ENCODE peak calls at places on chromosomes 1 and 21, in six cellular contexts. L is GM12892, A is HCT116, Q is ovary, J is tibial nerve, H is right lobe of liver. T is an unnamed sample.

GRCh38 chr1:29641921-29642320 is 405.6 kb downstream of the PTPRU start:
- DNase-seq in J (no peak), A (no peak), L (no peak), H (no peak), Q (no peak), T (no peak)

GRCh38 chr1:167401260-167401873 is 117.0 kb downstream of the CD247 start:
- DNase-seq in Q (peak), L (no peak), H (peak), A (peak), J (no peak), T (no peak)

GRCh38 chr1:180365039-180365438 is 135.0 kb downstream of the LHX4 start:
- DNase-seq in A (no peak), Q (no peak), J (no peak), L (no peak), H (no peak), T (no peak)

GRCh38 chr1:145983206-145983675 is 13.1 kb downstream of the TXNIP start:
- DNase-seq in Q (peak), J (no peak), L (no peak), H (peak), A (no peak), T (peak)

GRCh38 chr1:14955402-14955801 is 198.1 kb upstream of the TMEM51 start:
- DNase-seq in J (no peak), A (no peak), Q (no peak), L (no peak), H (no peak), T (no peak)

GRCh38 chr1:7005762-7006161 is 220.5 kb downstream of the CAMTA1 start:
- DNase-seq in A (no peak), H (no peak), Q (no peak), J (no peak), L (no peak), T (no peak)

GRCh38 chr1:16073490-16074104 is at the start of gene FAM131C:
- DNase-seq in A (no peak), J (no peak), Q (no peak), L (peak), H (no peak), T (no peak)

GRCh38 chr1:228405200-228405978 is 1.2 kb downstream of the TRIM11 start:
- DNase-seq in L (no peak), H (no peak), A (no peak), J (no peak), Q (peak), T (no peak)

GRCh38 chr1:3627515-3628253 is 2.9 kb downstream of the TPRG1L start:
- DNase-seq in Q (no peak), L (no peak), H (no peak), A (no peak), J (no peak), T (no peak)

GRCh38 chr1:3623441-3624150 is 1.2 kb upstream of the TPRG1L start:
- DNase-seq in H (no peak), L (no peak), Q (no peak), A (no peak), J (no peak), T (peak)

GRCh38 chr1:3625151-3625907 is 514 bp downstream of the TPRG1L start:
- DNase-seq in L (no peak), Q (no peak), J (no peak), A (no peak), H (peak), T (peak)

GRCh38 chr1:3620708-3621107 is 4.1 kb upstream of the TPRG1L start:
- DNase-seq in J (no peak), H (no peak), Q (no peak), L (no peak), A (no peak), T (no peak)

DNA sequence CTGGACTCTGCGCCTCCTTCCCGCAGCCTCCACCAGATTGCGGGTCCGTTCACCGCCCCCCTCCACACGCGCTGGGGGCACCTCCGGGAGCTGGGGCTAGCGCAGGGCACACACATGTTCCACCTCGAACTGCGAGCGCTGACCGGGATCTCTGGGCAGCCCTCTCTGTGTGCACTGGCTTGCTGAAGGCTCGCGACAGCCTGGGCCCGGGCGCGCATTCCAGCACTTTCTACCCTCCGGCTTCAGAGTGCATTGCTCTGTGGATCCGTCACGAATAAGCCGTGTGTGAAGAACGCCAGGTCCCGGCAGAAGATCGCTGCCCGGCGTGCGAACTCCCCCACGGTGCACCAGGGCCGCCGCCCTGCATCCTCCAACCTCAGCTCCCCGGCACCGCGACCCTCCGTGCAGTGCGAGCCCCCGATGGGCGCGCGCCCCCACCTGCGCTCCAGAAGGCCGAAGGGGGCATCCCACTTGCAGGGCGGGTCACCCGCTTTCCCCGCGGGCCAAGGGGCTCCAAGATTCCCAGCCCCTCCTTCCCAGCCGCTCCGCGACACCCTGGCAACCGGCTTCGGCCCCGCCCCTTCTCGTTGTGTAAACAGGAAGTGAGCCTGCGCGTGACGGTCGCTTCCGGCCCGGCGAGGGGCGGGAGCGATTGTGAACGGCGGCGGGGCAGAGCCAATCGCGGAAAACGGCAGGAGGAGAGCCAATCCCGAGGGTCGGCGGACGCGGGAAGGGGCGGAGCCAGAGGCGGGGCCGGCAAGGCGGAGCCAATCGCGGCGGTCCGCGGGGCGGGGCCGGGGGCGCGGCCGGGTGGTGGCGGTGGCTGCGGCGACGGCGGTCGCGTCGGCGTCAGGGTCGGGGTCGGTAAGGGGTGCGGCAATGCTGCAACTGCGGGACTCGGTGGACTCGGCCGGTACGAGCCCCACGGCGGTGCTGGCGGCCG is at the start of gene TPRG1L:
- DNase-seq in A (peak), L (peak), J (peak), H (peak), Q (peak), T (peak)
- TF ChIP-seq POLR2A in A (no peak), L (no peak), J (peak), H (peak), Q (peak), T (peak)

GRCh38 chr21:46323710-46324389 is at the start of the genes C21orf58 and PCNT:
- DNase-seq in J (peak), L (peak), Q (peak), A (peak), H (peak), T (peak)
- TF ChIP-seq POLR2A in J (no peak), L (peak), Q (no peak), A (peak), H (no peak), T (no peak)

GRCh38 chr21:36156339-36156814 is 247 bp upstream of the DOP1B start:
- DNase-seq in Q (peak), H (peak), J (peak), A (peak), L (peak), T (peak)

GRCh38 chr21:36160850-36161178 is 4.2 kb downstream of the DOP1B start:
- DNase-seq in A (no peak), H (no peak), J (no peak), Q (no peak), L (no peak), T (no peak)

GRCh38 chr21:36159356-36159921 is 2.8 kb downstream of the DOP1B start:
- DNase-seq in A (no peak), H (peak), J (no peak), L (no peak), Q (no peak), T (no peak)

GRCh38 chr21:36155603-36156338 is 853 bp upstream of the DOP1B start:
- DNase-seq in A (no peak), Q (peak), L (no peak), J (no peak), H (no peak), T (no peak)

DNA sequence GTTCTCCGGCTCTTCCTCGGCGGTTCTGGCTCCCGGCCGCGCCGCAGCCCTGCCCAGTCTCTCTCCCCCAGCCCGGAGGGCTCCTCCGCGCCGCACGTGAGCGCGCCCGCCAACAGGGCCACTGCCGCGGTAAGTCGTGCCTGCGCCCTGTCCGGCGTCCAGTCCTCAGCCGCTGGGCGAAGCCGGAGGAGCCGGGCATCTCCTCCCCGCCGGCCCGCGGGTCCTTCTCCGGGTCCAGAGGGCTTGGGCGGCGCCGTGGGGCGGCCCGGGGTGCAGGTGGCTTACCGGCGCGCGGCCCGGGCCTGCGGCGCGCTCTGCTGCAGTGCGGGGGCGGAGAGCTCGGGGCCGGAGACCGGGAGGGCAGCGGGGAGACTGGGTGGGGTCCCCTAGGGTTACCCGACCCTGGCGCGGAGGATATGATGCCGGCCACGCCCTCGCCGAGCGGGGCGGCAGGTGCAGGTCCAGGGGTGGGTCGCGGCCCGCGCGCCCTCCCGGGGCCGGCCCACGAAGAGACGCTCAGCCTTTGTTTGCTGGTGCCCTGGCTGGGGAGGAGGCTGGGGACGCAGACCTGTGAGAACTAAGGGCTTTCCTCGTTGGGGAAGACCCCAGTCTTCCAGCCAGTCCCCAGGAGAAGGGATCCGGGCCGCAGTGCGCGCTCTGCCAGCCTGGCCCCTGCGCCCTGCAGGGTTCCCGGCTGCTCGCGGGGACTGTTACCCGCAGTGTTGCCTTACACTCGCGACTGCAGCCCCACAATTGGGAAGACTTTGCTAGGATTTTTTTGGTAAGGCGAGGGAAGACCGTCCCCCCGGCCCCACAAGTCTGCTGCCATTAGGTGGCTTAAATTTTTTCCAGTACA is at the start of gene DOP1B:
- DNase-seq in Q (no peak), J (no peak), A (no peak), H (peak), L (peak), T (no peak)
- TF ChIP-seq POLR2A in Q (peak), J (no peak), A (peak), H (peak), L (peak), T (no peak)

GRCh38 chr1:2526824-2527552 is 592 bp upstream of the PANK4 start:
- DNase-seq in H (peak), A (no peak), Q (no peak), L (peak), J (no peak), T (peak)
- TF ChIP-seq POLR2A in H (no peak), A (no peak), Q (no peak), L (no peak), J (no peak), T (no peak)

DNA sequence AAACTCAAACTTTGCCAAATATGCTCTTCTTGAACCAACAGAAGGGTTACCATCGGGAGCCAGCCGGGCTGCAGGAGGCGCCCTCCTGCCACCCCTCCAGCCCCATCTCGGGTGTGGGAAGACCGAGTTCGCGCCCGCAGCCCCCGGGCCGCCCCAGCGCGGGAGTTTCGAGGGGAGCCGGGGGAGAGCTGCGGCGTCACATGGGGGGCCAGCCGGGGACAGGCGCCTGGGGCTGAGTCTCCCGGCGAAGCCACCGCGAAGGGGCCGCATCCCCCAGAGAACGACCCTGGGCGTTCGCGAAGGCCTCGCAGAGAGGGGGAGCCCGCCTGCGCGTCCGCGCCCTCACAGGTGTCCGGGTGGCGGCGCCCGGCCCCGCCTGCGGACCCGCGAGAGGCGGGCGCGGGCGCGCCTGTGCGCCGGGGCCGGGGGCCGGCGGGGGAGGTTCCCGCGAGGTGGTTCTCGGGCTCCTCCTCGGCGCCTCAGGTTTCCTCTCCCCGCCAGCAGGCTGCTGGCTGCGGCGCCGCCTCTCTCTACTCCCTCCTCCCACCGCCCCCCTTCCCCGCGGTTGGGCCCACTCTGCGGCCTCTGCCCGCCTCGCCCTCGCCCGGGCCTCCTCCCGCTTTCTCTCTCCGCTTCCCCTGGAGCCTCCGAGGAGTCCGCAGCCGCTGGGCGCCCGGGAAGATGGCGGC is at the start of gene RAVER2:
- DNase-seq in Q (peak), H (peak), L (peak), J (no peak), A (peak), T (peak)
- TF ChIP-seq POLR2A in Q (no peak), H (no peak), L (no peak), J (no peak), A (peak), T (no peak)

GRCh38 chr1:160618763-160619274 is 28.0 kb downstream of the SLAMF1 start:
- DNase-seq in L (no peak), Q (no peak), J (no peak), H (no peak), A (peak), T (no peak)
- TF ChIP-seq POLR2A in L (peak), Q (no peak), J (no peak), H (no peak), A (no peak), T (no peak)

GRCh38 chr1:202349263-202349928 is 897 bp downstream of the PPP1R12B start:
- DNase-seq in A (no peak), H (no peak), Q (no peak), L (no peak), J (no peak), T (no peak)

GRCh38 chr1:202351725-202352124 is 3.2 kb downstream of the PPP1R12B start:
- DNase-seq in J (no peak), Q (no peak), H (no peak), L (no peak), A (no peak), T (no peak)

GRCh38 chr1:202343652-202344349 is 2.1 kb upstream of the UBE2T start:
- DNase-seq in J (no peak), H (no peak), L (no peak), Q (no peak), A (peak), T (no peak)

GRCh38 chr1:202348005-202348508 is 442 bp upstream of the PPP1R12B start:
- DNase-seq in Q (no peak), L (no peak), J (no peak), A (no peak), H (no peak), T (no peak)

DNA sequence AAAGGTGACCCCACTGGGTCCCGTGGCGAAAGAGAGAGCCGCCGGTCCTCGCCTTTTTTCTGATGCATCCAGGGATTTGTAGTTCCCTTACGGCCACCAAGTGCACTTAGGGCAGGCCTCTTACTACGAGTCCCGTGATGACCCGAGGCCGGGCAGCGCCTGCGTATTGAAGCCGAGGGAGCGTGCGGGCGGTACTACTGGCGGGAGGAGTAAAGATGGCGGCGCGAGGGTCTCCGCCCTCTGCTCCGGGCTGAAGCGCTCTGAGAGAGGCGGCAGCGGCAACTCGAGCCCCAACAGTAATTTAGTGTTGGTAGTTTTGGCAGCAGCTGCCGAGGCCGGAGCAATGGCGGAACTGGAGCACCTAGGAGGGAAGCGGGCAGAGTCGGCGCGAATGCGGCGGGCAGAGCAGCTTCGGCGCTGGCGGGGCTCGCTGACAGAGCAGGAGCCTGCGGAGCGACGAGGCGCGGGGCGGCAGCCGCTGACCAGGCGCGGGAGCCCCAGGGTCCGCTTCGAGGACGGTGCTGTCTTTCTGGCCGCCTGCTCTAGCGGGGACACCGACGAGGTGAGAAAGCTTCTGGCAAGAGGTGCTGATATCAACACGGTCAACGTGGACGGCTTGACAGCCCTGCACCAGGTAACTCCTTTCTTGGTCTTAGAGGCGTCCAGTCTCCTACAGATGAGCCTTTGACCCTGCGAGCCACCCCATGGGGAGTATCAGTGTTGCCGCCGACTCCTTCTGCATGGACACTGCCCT is at the start of gene PPP1R12B:
- DNase-seq in H (peak), A (peak), J (peak), Q (peak), L (peak), T (peak)
- TF ChIP-seq POLR2A in H (peak), A (peak), J (no peak), Q (peak), L (peak), T (peak)

T was measured in heart left ventricle.